ENCODE peak calls at places on chromosomes 16 and 17, in seven cellular contexts. Y, G, E, I, W, B and R are unnamed samples.

GRCh38 chr16:24820522-24820921 is 25.2 kb upstream of the SLC5A11 start:
- DNase-seq in G (no peak), I (no peak), Y (no peak), W (no peak), B (no peak), E (no peak), R (no peak)

GRCh38 chr17:45287526-45288264 is 25.8 kb upstream of the SPATA32 start:
- DNase-seq in B (no peak), G (no peak), W (no peak), Y (no peak), I (no peak), E (no peak), R (peak)

GRCh38 chr16:11801481-11802021 is 4.5 kb upstream of the ZC3H7A start:
- DNase-seq in B (no peak), W (no peak), Y (no peak), E (no peak), G (no peak), I (peak), R (no peak)

GRCh38 chr17:61399131-61400057 is at the start of gene TBX2:
- DNase-seq in I (peak), G (peak), B (peak), W (peak), Y (peak), E (peak), R (no peak)

GRCh38 chr17:81381632-81382577 is 13.4 kb upstream of the BAHCC1 start:
- DNase-seq in G (no peak), B (peak), Y (no peak), I (no peak), W (no peak), E (no peak), R (no peak)

GRCh38 chr16:81443688-81444447 is 740 bp upstream of the CMIP start:
- DNase-seq in E (no peak), I (no peak), B (peak), Y (peak), W (no peak), G (peak), R (no peak)

GRCh38 chr17:66474810-66475497 is 172.5 kb downstream of the PRKCA start:
- DNase-seq in Y (no peak), B (peak), E (no peak), W (no peak), I (peak), G (no peak), R (no peak)

GRCh38 chr17:18988546-18989173 is 15.9 kb downstream of the FAM83G start:
- DNase-seq in I (no peak), Y (no peak), W (no peak), B (no peak), E (peak), G (no peak), R (peak)

GRCh38 chr16:67055712-67056487 is 27.0 kb downstream of the CBFB start:
- DNase-seq in Y (no peak), G (no peak), W (no peak), B (no peak), I (peak), E (no peak), R (peak)

GRCh38 chr16:27995378-27995777 is 68.1 kb downstream of the GSG1L start:
- DNase-seq in I (no peak), B (peak), E (no peak), G (no peak), Y (no peak), W (no peak), R (no peak)

GRCh38 chr16:13148836-13149235 is 247.4 kb downstream of the SHISA9 start:
- DNase-seq in G (no peak), Y (no peak), B (no peak), E (no peak), W (no peak), I (no peak), R (no peak)

GRCh38 chr17:76951375-76951905 is 83.2 kb downstream of the MGAT5B start:
- DNase-seq in I (no peak), W (no peak), G (no peak), B (no peak), E (no peak), Y (no peak), R (no peak)

GRCh38 chr16:89453662-89454321 is 36.6 kb downstream of the ANKRD11 start:
- DNase-seq in W (no peak), Y (no peak), E (peak), I (peak), G (peak), B (no peak), R (peak)

GRCh38 chr17:57419940-57420522 is 163.7 kb downstream of the MSI2 start:
- DNase-seq in E (no peak), Y (no peak), W (no peak), B (no peak), G (no peak), I (peak), R (no peak)

GRCh38 chr16:70290949-70291519 is 1.7 kb upstream of the AARS1 start:
- DNase-seq in W (no peak), G (no peak), E (no peak), I (no peak), B (no peak), Y (no peak), R (no peak)

GRCh38 chr17:32722733-32723132 is 154.2 kb downstream of the MYO1D start:
- DNase-seq in G (no peak), I (no peak), B (no peak), E (no peak), W (no peak), Y (no peak), R (no peak)
- H3K27ac ChIP-seq in G (no peak), I (no peak), B (no peak), E (no peak), W (no peak), Y (no peak), R (no peak)

GRCh38 chr17:8629371-8630226 is 926 bp downstream of the MYH10 start:
- DNase-seq in Y (peak), W (peak), B (peak), I (no peak), E (no peak), G (peak), R (no peak)

GRCh38 chr17:8630227-8630801 is at the start of gene MYH10:
- DNase-seq in E (no peak), I (no peak), G (no peak), B (no peak), W (no peak), Y (peak), R (no peak)

GRCh38 chr17:8630802-8631553 is 453 bp upstream of the MYH10 start:
- DNase-seq in I (peak), Y (peak), W (peak), G (peak), E (peak), B (peak), R (peak)

GRCh38 chr17:8631554-8631877 is 991 bp upstream of the MYH10 start:
- DNase-seq in B (no peak), E (no peak), W (no peak), G (no peak), I (no peak), Y (no peak), R (peak)

DNA sequence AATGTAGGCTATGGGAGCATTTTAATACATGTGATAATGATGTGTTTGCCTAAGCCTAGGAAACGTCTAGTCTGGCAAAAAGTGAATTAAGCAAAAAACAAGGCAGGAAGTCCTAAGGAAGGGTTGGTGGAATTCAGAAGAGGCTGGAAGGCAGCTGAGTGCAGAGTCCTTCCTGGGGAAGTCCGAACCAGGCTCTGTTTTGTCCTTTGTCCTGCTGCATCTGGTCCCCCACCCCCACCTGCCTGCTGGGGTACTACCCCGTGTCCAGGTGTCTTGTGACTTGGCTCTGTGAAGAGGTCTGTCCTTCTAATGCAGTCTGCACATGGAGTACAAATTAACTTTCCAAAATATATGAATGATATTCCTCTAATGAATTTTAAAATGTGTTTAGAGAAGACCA is 1.6 kb upstream of the MYH10 start:
- DNase-seq in W (no peak), G (no peak), I (no peak), B (peak), E (no peak), Y (no peak), R (no peak)
- H3K27ac ChIP-seq in W (no peak), G (no peak), I (no peak), B (no peak), E (no peak), Y (no peak), R (no peak)

GRCh38 chr17:47204722-47205418 is 4.3 kb upstream of the MYL4 start:
- DNase-seq in Y (no peak), E (no peak), B (no peak), I (peak), W (no peak), G (peak), R (peak)
- H3K27ac ChIP-seq in Y (peak), E (peak), B (no peak), I (no peak), W (peak), G (peak), R (peak)

DNA sequence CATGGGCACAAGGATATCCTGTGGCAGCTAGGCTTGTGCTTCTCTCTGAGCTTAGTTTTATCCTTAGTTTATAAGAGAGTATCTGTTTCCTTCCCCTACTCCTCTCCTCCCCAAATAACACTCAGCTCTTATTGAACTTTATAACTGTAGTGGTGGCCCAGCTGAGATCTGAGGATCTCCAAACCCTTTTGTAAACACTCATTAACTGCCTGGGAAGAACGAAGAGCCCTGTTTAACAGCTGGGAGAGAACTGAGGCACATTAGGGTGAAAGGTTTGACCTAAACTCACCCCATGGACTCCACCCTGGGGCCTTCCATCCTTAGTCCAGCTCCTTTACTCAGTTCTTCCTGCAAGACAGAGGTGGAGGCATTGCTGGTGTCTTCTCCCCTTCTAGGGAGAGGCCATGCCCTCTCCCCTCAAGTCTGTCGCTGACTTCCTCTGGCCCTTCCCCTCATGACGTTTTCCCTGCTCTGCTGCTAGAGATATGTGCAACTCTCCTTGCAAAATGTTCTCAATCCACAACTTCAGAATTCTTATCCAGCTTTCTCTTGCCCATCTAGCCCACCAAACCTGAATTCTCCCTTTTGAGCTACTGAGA is 1.2 kb upstream of the RARA start:
- DNase-seq in Y (peak), B (no peak), E (no peak), G (no peak), W (no peak), I (no peak), R (no peak)
- H3K27ac ChIP-seq in Y (peak), B (no peak), E (peak), G (peak), W (no peak), I (no peak), R (peak)

GRCh38 chr17:59375858-59376257 is 44.4 kb downstream of the YPEL2 start:
- DNase-seq in E (no peak), G (no peak), W (no peak), B (no peak), Y (no peak), I (no peak), R (no peak)
- H3K27ac ChIP-seq in E (peak), G (peak), W (no peak), B (no peak), Y (peak), I (no peak), R (no peak)